ENCODE peak calls at places on chromosomes 7 and 10, in seven cellular contexts. One of them, this sample, is unnamed.

GRCh38 chr7:129362528-129362927 is 71.7 kb upstream of the STRIP2 start:
- DNase-seq in tibial nerve: no peak
- DNase-seq in IMR-90: no peak
- DNase-seq in sigmoid colon: no peak
- DNase-seq in A549: no peak
- DNase-seq in body of pancreas: no peak
- DNase-seq in adrenal gland: no peak
- DNase-seq in this sample: no peak

GRCh38 chr10:83522456-83522855 is 616.9 kb upstream of the GHITM start:
- DNase-seq in body of pancreas: no peak
- DNase-seq in sigmoid colon: no peak
- DNase-seq in adrenal gland: no peak
- DNase-seq in tibial nerve: no peak
- DNase-seq in A549: no peak
- DNase-seq in IMR-90: no peak
- DNase-seq in this sample: no peak

GRCh38 chr7:86904949-86905834 is 154.3 kb downstream of the ELAPOR2 start:
- DNase-seq in tibial nerve: no peak
- DNase-seq in adrenal gland: peak
- DNase-seq in IMR-90: peak
- DNase-seq in A549: peak
- DNase-seq in body of pancreas: peak
- DNase-seq in sigmoid colon: no peak
- DNase-seq in this sample: no peak

GRCh38 chr7:44995555-44996493 is 4.2 kb upstream of the CCM2 start:
- DNase-seq in IMR-90: no peak
- DNase-seq in sigmoid colon: peak
- DNase-seq in adrenal gland: no peak
- DNase-seq in tibial nerve: no peak
- DNase-seq in A549: no peak
- DNase-seq in body of pancreas: no peak
- DNase-seq in this sample: no peak

GRCh38 chr7:28272461-28272877 is 91.9 kb upstream of the JAZF1 start:
- DNase-seq in sigmoid colon: peak
- DNase-seq in IMR-90: peak
- DNase-seq in A549: peak
- DNase-seq in tibial nerve: no peak
- DNase-seq in adrenal gland: peak
- DNase-seq in body of pancreas: peak
- DNase-seq in this sample: peak

GRCh38 chr10:76052798-76053473 is 621.5 kb downstream of the LRMDA start:
- DNase-seq in adrenal gland: no peak
- DNase-seq in tibial nerve: no peak
- DNase-seq in body of pancreas: no peak
- DNase-seq in sigmoid colon: no peak
- DNase-seq in A549: no peak
- DNase-seq in IMR-90: no peak
- DNase-seq in this sample: no peak

GRCh38 chr7:35249537-35249907 is 4.4 kb downstream of the TBX20 start:
- DNase-seq in sigmoid colon: no peak
- DNase-seq in body of pancreas: no peak
- DNase-seq in A549: no peak
- DNase-seq in IMR-90: no peak
- DNase-seq in adrenal gland: no peak
- DNase-seq in tibial nerve: no peak
- DNase-seq in this sample: no peak

GRCh38 chr7:107167483-107168232 is 1.1 kb upstream of the HBP1 start:
- DNase-seq in body of pancreas: peak
- DNase-seq in tibial nerve: peak
- DNase-seq in A549: peak
- DNase-seq in adrenal gland: no peak
- DNase-seq in sigmoid colon: no peak
- DNase-seq in IMR-90: peak
- DNase-seq in this sample: peak

GRCh38 chr7:150901160-150902035 is 49.1 kb downstream of the AOC1 start:
- DNase-seq in adrenal gland: peak
- DNase-seq in sigmoid colon: no peak
- DNase-seq in A549: no peak
- DNase-seq in IMR-90: no peak
- DNase-seq in tibial nerve: no peak
- DNase-seq in body of pancreas: peak
- DNase-seq in this sample: no peak

GRCh38 chr7:74271742-74272141 is 17.5 kb upstream of the CLIP2 start:
- DNase-seq in sigmoid colon: no peak
- DNase-seq in body of pancreas: no peak
- DNase-seq in A549: no peak
- DNase-seq in IMR-90: no peak
- DNase-seq in tibial nerve: no peak
- DNase-seq in adrenal gland: no peak
- DNase-seq in this sample: no peak

GRCh38 chr7:74272305-74273038 is 16.7 kb upstream of the CLIP2 start:
- DNase-seq in A549: peak
- DNase-seq in IMR-90: peak
- DNase-seq in adrenal gland: peak
- DNase-seq in body of pancreas: peak
- DNase-seq in tibial nerve: peak
- DNase-seq in sigmoid colon: peak
- DNase-seq in this sample: peak

GRCh38 chr7:74267756-74268565 is 13.8 kb upstream of the RFC2 start:
- DNase-seq in adrenal gland: no peak
- DNase-seq in sigmoid colon: no peak
- DNase-seq in tibial nerve: no peak
- DNase-seq in A549: no peak
- DNase-seq in IMR-90: no peak
- DNase-seq in body of pancreas: no peak
- DNase-seq in this sample: no peak

GRCh38 chr7:74266191-74266963 is 12.2 kb upstream of the RFC2 start:
- DNase-seq in sigmoid colon: no peak
- DNase-seq in adrenal gland: no peak
- DNase-seq in tibial nerve: no peak
- DNase-seq in A549: no peak
- DNase-seq in IMR-90: no peak
- DNase-seq in body of pancreas: no peak
- DNase-seq in this sample: no peak

GRCh38 chr7:74269757-74270277 is 15.6 kb upstream of the RFC2 start:
- DNase-seq in IMR-90: peak
- DNase-seq in A549: peak
- DNase-seq in body of pancreas: peak
- DNase-seq in adrenal gland: peak
- DNase-seq in tibial nerve: no peak
- DNase-seq in sigmoid colon: no peak
- DNase-seq in this sample: no peak
- TF ChIP-seq POLR2A in IMR-90: no peak
- TF ChIP-seq POLR2A in A549: no peak
- TF ChIP-seq POLR2A in body of pancreas: no peak
- TF ChIP-seq POLR2A in adrenal gland: no peak
- TF ChIP-seq POLR2A in tibial nerve: no peak
- TF ChIP-seq POLR2A in sigmoid colon: no peak
- TF ChIP-seq POLR2A in this sample: no peak

DNA sequence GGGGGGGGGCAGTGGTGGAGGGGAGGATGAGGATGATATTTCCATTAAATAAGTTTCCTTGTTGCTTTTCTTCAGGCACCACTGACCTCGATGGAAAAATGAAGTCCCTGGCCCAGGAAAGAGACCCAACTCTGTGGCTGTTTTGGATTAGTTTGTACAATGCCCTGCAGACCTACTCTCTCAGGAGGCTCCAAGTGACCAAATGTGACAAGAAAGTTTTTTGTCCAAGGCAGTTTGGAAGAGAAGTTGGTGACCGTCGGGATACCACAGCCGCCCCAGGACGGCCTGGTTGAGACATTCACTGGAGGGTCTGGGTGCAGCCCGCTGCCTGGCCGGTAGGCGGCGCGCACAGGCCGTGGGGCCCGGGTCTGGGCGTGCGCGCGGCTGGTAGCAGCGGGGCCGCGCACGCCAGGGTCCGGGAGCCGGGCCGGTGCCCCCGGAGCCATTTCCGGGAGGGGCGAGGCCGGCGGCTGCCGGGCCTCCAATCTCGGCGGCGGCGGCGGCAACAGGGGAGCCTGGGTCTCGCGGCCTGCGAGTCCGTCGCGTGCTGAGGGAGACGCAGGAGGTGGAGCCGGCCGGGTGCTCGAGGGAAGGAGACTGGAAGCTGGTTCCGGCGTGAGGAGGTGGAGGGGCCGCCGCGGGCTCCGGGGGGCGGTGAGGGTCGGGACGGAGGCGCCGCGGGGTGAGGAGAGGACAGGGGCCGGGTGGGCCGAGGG is at the start of gene SGPL1:
- DNase-seq in sigmoid colon: peak
- DNase-seq in IMR-90: peak
- DNase-seq in A549: peak
- DNase-seq in body of pancreas: peak
- DNase-seq in adrenal gland: peak
- DNase-seq in tibial nerve: peak
- DNase-seq in this sample: peak
- TF ChIP-seq POLR2A in sigmoid colon: no peak
- TF ChIP-seq POLR2A in IMR-90: peak
- TF ChIP-seq POLR2A in A549: peak
- TF ChIP-seq POLR2A in body of pancreas: peak
- TF ChIP-seq POLR2A in adrenal gland: no peak
- TF ChIP-seq POLR2A in tibial nerve: peak
- TF ChIP-seq POLR2A in this sample: peak

GRCh38 chr10:133379152-133379800 is at the start of gene PAOX:
- DNase-seq in A549: peak
- DNase-seq in tibial nerve: peak
- DNase-seq in IMR-90: peak
- DNase-seq in sigmoid colon: peak
- DNase-seq in adrenal gland: peak
- DNase-seq in body of pancreas: peak
- DNase-seq in this sample: peak

GRCh38 chr10:133379801-133380666 is 972 bp downstream of the PAOX start:
- DNase-seq in IMR-90: no peak
- DNase-seq in body of pancreas: no peak
- DNase-seq in adrenal gland: no peak
- DNase-seq in sigmoid colon: no peak
- DNase-seq in tibial nerve: no peak
- DNase-seq in A549: no peak
- DNase-seq in this sample: no peak

GRCh38 chr10:133377818-133378250 is 1.2 kb upstream of the PAOX start:
- DNase-seq in adrenal gland: no peak
- DNase-seq in sigmoid colon: no peak
- DNase-seq in body of pancreas: no peak
- DNase-seq in IMR-90: no peak
- DNase-seq in tibial nerve: no peak
- DNase-seq in A549: no peak
- DNase-seq in this sample: no peak

GRCh38 chr10:133377025-133377817 is 1.8 kb upstream of the PAOX start:
- DNase-seq in tibial nerve: no peak
- DNase-seq in body of pancreas: no peak
- DNase-seq in A549: no peak
- DNase-seq in sigmoid colon: no peak
- DNase-seq in IMR-90: no peak
- DNase-seq in adrenal gland: no peak
- DNase-seq in this sample: no peak

GRCh38 chr10:133378251-133379096 is 588 bp upstream of the PAOX start:
- DNase-seq in A549: peak
- DNase-seq in adrenal gland: peak
- DNase-seq in body of pancreas: peak
- DNase-seq in sigmoid colon: peak
- DNase-seq in tibial nerve: peak
- DNase-seq in IMR-90: peak
- DNase-seq in this sample: no peak
- TF ChIP-seq POLR2A in A549: peak
- TF ChIP-seq POLR2A in adrenal gland: peak
- TF ChIP-seq POLR2A in body of pancreas: peak
- TF ChIP-seq POLR2A in sigmoid colon: no peak
- TF ChIP-seq POLR2A in tibial nerve: peak
- TF ChIP-seq POLR2A in IMR-90: no peak
- TF ChIP-seq POLR2A in this sample: no peak

DNA sequence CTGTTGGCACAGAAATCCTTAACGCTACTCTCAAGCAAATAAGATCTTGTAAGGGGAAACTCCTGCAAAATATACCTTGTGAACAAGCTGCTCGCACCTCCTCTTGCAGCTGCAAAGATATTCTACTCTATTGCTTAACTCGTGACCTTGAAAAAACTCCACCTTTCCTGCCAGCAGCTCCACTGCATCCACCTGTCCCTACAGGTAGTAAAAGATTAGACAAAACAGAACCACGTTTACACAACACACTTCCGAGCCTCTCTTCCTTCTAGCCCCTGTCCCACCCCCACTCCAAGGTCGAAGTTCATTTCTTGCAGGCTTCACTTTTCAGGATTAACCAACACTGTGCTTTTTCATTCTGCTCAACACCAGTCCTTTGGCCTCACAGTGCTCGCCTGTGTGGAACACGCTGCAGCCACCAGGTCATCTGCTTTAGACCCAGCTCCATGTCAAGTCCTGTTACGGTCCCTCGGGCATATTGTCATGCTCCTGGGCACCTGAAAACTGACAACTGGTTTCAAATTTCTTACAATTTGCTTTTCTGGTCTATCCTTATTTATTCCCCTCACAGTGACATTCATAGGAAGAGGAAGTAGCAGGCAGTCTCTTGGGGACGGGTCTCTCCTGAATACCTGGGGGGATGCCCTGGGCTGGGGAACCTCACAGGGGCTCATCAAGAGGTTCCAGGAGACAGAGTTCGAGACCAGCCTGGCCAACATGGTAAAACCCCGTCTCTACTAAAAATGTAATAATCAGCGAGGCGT is 165.8 kb upstream of the KLF14 start:
- DNase-seq in body of pancreas: peak
- DNase-seq in sigmoid colon: no peak
- DNase-seq in tibial nerve: no peak
- DNase-seq in IMR-90: no peak
- DNase-seq in adrenal gland: peak
- DNase-seq in A549: no peak
- DNase-seq in this sample: no peak
- TF ChIP-seq POLR2A in body of pancreas: no peak
- TF ChIP-seq POLR2A in sigmoid colon: no peak
- TF ChIP-seq POLR2A in tibial nerve: no peak
- TF ChIP-seq POLR2A in IMR-90: peak
- TF ChIP-seq POLR2A in adrenal gland: no peak
- TF ChIP-seq POLR2A in A549: no peak
- TF ChIP-seq POLR2A in this sample: no peak

DNA sequence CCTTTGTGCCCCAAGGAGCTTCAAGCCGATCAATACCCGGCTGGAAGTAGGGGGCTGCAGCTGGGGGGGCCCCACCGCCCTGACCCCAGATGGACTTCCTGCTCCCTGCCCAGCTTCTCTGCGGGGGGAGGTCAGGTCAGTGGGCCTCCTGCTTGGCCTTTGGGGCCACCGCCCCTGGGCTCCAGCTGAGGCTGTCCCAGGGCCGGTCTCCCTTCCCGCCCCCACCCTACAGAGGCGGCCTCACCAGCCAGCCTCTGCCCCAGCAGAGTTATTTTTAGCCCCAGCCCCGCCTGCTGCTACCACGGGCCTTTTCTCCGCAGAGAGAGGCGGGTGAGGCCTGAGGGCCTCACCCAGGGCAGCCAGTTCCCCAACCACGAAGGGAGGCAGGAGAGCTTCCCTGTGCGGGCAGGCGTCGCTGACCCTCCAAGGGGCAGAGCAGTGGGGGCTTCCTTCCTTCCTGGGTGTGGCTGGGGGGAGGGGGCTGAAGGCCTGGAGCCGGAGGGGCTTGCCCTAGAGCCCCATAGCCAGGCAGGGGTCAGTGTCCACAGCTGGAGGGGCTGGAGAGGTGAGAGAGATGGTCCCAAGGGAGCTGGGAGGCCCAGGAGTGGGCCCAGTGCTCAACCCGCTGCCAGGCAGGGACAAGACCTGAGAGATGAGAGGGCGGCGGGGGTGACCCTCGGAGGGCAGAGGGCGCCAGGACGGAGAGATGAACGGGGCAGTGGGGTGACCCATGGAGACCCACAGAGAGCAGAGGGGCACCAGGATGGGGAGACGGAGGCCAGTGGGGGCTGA is 24.6 kb downstream of the PWWP2B start:
- DNase-seq in IMR-90: peak
- DNase-seq in tibial nerve: peak
- DNase-seq in body of pancreas: peak
- DNase-seq in A549: peak
- DNase-seq in sigmoid colon: peak
- DNase-seq in adrenal gland: peak
- DNase-seq in this sample: peak
- TF ChIP-seq POLR2A in IMR-90: no peak
- TF ChIP-seq POLR2A in tibial nerve: peak
- TF ChIP-seq POLR2A in body of pancreas: peak
- TF ChIP-seq POLR2A in A549: peak
- TF ChIP-seq POLR2A in sigmoid colon: no peak
- TF ChIP-seq POLR2A in adrenal gland: no peak
- TF ChIP-seq POLR2A in this sample: peak